ENCODE peak calls at places on chromosomes 12 and 14, in six cellular contexts. Q is endothelial cell, X is germinal center, M is fibroblast of villous mesenchyme, H is substantia nigra, J is GM04504. G is an unnamed sample.

GRCh38 chr14:102523200-102524025 is 13.8 kb upstream of the ANKRD9 start:
- DNase-seq in J (no peak), H (no peak), X (no peak), M (no peak), Q (no peak), G (no peak)

GRCh38 chr12:53070901-53071492 is 8.2 kb downstream of the SPRYD3 start:
- DNase-seq in J (no peak), Q (no peak), M (no peak), X (no peak), H (no peak), G (no peak)

GRCh38 chr12:19654630-19655384 is 215.5 kb downstream of the AEBP2 start:
- DNase-seq in H (no peak), M (peak), X (no peak), J (peak), Q (no peak), G (no peak)

GRCh38 chr14:36099619-36100018 is 76.9 kb downstream of the PTCSC3 start:
- DNase-seq in H (no peak), M (no peak), Q (no peak), J (no peak), X (no peak), G (no peak)

GRCh38 chr14:50801706-50802105 is 29.3 kb downstream of the NIN start:
- DNase-seq in X (no peak), J (no peak), H (no peak), Q (no peak), M (peak), G (no peak)

GRCh38 chr12:51592034-51592705 is 1.1 kb downstream of the SCN8A start:
- DNase-seq in M (peak), X (no peak), Q (no peak), H (no peak), J (peak), G (no peak)

GRCh38 chr12:110249105-110249504 is 31.9 kb upstream of the ATP2A2 start:
- DNase-seq in M (peak), H (no peak), Q (no peak), J (no peak), X (no peak), G (no peak)

GRCh38 chr14:83164016-83164415 is 1630.4 kb upstream of the SEL1L start:
- DNase-seq in H (no peak), M (peak), Q (no peak), J (peak), X (no peak), G (no peak)

GRCh38 chr12:105644770-105645169 is 314.3 kb downstream of the C12orf75 start:
- DNase-seq in M (no peak), Q (no peak), H (no peak), J (no peak), X (no peak), G (no peak)

GRCh38 chr14:22837059-22837749 is 819 bp downstream of the MMP14 start:
- DNase-seq in H (peak), M (peak), J (no peak), Q (no peak), X (no peak), G (no peak)

GRCh38 chr12:69497308-69498026 is 27.3 kb downstream of the FRS2 start:
- DNase-seq in M (peak), Q (no peak), H (no peak), X (peak), J (no peak), G (no peak)

GRCh38 chr12:108731105-108731865 is at the start of gene CORO1C:
- DNase-seq in Q (peak), J (peak), X (peak), M (peak), H (peak), G (peak)

GRCh38 chr14:104392396-104393198 is 187.0 kb upstream of the C14orf180 start:
- DNase-seq in Q (no peak), X (no peak), H (no peak), M (no peak), J (no peak), G (no peak)

G was measured in NCI-H1417 treated with DMSO at 0.1 percent for 48 hours.